ENCODE peak calls at places on chromosomes 7 and 10, in seven cellular contexts. V is mesenchymal stem cell; W is H9; A is upper lobe of left lung; Q is CD8-positive, alpha-beta T cell; R is stomach; I is cardiac muscle cell. G is an unnamed sample.

GRCh38 chr10:69080231-69080630 is 7.7 kb upstream of the SRGN start:
- DNase-seq in V (no peak), W (no peak), A (no peak), Q (no peak), R (no peak), I (no peak), G (no peak)

GRCh38 chr7:3670898-3671297 is 369.8 kb downstream of the SDK1 start:
- DNase-seq in V (peak), W (no peak), A (no peak), Q (no peak), R (no peak), I (no peak), G (no peak)

GRCh38 chr10:14583252-14583651 is 191.4 kb downstream of the FAM107B start:
- DNase-seq in V (no peak), W (no peak), A (no peak), Q (peak), R (peak), I (no peak), G (no peak)

GRCh38 chr7:105219771-105220160 is 169.0 kb downstream of the SRPK2 start:
- DNase-seq in V (no peak), W (no peak), A (no peak), Q (no peak), R (no peak), I (no peak), G (no peak)

GRCh38 chr7:44193011-44193802 is 4.0 kb upstream of the GCK start:
- DNase-seq in V (no peak), W (no peak), A (no peak), Q (no peak), R (no peak), I (no peak), G (peak)

GRCh38 chr7:70569335-70569819 is 562.6 kb upstream of the GALNT17 start:
- DNase-seq in V (no peak), W (no peak), A (no peak), Q (no peak), R (no peak), I (peak), G (no peak)

GRCh38 chr10:46518028-46518725 is 38.3 kb downstream of the GPRIN2 start:
- DNase-seq in V (no peak), W (peak), A (no peak), Q (no peak), R (peak), I (no peak), G (no peak)

GRCh38 chr7:157615101-157615817 is 278.5 kb downstream of the DNAJB6 start:
- DNase-seq in V (no peak), W (no peak), A (no peak), Q (peak), R (no peak), I (no peak), G (peak)

GRCh38 chr10:93554760-93555432 is 11.6 kb upstream of the FFAR4 start:
- DNase-seq in V (peak), W (peak), A (no peak), Q (no peak), R (peak), I (peak), G (peak)

GRCh38 chr10:71339796-71340589 is 20.9 kb downstream of the SLC29A3 start:
- DNase-seq in V (no peak), W (no peak), A (peak), Q (peak), R (peak), I (no peak), G (no peak)

GRCh38 chr7:41822259-41822658 is 119.4 kb upstream of the INHBA start:
- DNase-seq in V (no peak), W (no peak), A (no peak), Q (no peak), R (no peak), I (peak), G (no peak)

GRCh38 chr7:39507866-39508551 is 58.2 kb upstream of the YAE1 start:
- DNase-seq in V (no peak), W (no peak), A (no peak), Q (no peak), R (no peak), I (no peak), G (peak)

GRCh38 chr10:92574545-92575377 is 868 bp upstream of the IDE start:
- DNase-seq in V (no peak), W (no peak), A (no peak), Q (no peak), R (no peak), I (no peak), G (no peak)

GRCh38 chr10:46308666-46309450 is 22.1 kb downstream of the ANTXRL start:
- DNase-seq in V (no peak), W (peak), A (no peak), Q (no peak), R (peak), I (peak), G (peak)

GRCh38 chr7:66277492-66277891 is 72.4 kb downstream of the TPST1 start:
- DNase-seq in V (no peak), W (no peak), A (no peak), Q (no peak), R (no peak), I (no peak), G (no peak)
- H3K27ac ChIP-seq in V (no peak), W (no peak), A (no peak), Q (no peak), R (no peak), I (no peak), G (no peak)

DNA sequence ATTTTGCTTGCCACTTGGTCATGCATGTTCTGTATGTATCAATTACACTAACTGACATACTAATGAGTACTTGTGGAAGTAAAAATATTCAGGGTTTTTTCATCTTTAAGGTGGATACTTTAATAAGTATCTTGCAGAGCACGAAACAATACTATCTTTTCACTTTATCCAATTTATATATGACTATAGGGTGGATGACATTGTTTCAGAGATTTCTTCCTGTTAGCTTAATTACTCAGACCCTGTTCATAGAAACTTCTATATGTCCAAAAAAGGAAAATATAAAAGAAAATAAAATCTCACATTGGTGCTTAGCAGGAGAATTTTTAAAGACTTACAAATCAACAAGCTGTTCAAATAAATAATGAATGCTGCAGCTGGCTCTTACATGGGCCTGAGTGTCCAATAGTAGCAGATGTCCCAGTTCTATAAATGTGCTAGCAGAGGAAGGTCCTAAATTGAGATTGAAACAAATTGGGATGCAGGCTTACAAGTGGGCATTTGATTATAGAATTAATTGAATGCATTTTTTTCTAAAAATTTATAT is 91.5 kb upstream of the THSD7A start:
- DNase-seq in V (no peak), W (no peak), A (no peak), Q (no peak), R (no peak), I (no peak), G (no peak)
- H3K27ac ChIP-seq in V (no peak), W (no peak), A (no peak), Q (no peak), R (no peak), I (no peak), G (no peak)

DNA sequence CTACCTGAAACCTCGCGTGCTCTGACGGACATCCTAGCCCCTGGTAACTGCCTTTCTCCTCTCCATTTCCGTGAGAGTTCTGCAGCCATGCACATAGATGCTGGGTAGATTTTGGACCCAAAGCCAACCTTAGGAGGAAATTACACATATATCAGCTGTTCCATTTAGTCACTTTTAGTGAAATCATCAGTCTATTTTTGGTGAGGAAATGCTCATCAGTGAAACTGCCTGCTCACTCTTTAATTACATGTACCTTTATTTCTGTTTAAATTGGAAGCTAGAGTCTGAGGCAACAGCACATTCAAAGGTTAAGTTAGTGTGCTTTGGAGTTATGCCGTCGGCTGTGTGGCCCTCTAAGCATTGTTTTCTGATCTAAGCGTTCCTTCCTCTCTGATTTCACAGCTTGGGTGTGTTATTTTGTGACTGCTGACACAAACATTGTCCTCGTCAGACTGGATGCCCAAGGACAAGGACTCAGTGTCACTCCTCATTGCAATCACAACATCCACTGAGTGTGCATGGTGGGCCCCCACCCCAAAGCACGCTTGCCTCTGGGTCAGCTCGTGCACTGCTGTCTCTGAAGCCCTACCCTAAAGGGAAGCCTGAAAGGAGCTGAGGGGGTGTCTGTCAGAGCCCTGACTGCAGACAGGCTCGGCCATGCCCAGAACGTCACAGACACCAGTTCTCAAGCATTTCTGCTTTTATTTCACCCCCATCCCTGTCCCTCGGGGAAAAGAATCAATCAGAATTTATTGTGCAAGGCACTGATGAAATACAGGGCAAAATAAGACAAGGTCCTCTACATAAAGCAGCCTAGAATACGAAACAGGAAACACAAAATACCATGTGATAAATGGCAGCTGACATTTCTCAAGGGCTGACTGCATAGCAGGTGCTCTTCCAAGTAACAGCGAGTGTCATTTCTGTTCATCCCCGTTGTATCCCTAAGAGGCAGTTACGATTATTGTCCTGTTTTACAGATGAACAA is 231.6 kb downstream of the WDR37 start:
- DNase-seq in V (no peak), W (no peak), A (no peak), Q (no peak), R (no peak), I (no peak), G (no peak)
- H3K27ac ChIP-seq in V (no peak), W (no peak), A (no peak), Q (no peak), R (no peak), I (no peak), G (no peak)

DNA sequence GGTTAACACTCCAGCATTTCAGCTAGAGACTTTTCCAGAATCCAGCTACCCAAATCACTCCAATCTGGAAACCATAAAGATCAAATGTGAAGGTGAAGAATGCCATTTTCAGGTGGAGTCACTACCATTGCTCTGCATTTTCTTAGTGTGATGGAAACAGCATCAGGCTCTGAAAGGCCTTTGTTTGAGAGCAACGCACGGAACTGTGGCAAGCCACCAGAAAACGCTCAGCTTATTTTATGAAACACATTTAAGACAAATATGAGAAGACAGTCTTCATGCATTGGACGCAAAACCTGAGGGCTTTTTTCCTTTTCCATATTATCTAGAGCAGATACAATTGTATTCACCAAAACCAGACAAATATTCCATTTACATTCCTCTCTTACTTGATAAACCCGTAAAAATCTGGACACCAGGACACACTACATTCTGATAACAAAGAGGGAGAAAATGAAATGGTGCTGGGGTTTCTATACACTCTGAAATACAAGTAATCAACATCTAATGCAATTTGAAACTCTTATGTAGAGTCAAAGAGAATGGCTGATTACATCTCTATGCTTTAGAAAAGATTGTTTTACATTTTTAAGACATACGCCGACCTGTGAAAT is 99.1 kb downstream of the NRP1 start:
- DNase-seq in V (no peak), W (no peak), A (no peak), Q (no peak), R (no peak), I (no peak), G (no peak)
- H3K27ac ChIP-seq in V (peak), W (no peak), A (no peak), Q (no peak), R (no peak), I (peak), G (no peak)

GRCh38 chr7:47284691-47285246 is 297.1 kb downstream of the TNS3 start:
- DNase-seq in V (no peak), W (no peak), A (no peak), Q (no peak), R (no peak), I (no peak), G (no peak)
- H3K27ac ChIP-seq in V (no peak), W (no peak), A (no peak), Q (no peak), R (no peak), I (no peak), G (no peak)

G was measured in upper lobe of right lung.